ENCODE peak calls at places on chromosome 2, in eight cellular contexts. P, A, Z, C, U, I, N and M are unnamed samples.

GRCh38 chr2:46067501-46068292 is 229.5 kb upstream of the EPAS1 start:
- DNase-seq in I (no peak), C (no peak), N (peak), A (no peak), P (no peak), U (no peak), Z (peak), M (no peak)

GRCh38 chr2:63465633-63466032 is 122.6 kb downstream of the WDPCP start:
- DNase-seq in C (no peak), U (no peak), N (peak), Z (peak), P (no peak), I (no peak), A (no peak), M (no peak)

GRCh38 chr2:218465987-218466633 is 47.2 kb downstream of the VIL1 start:
- DNase-seq in P (no peak), C (peak), U (no peak), Z (peak), I (no peak), N (peak), A (no peak), M (no peak)

GRCh38 chr2:131030478-131030971 is 62.7 kb downstream of the FAM168B start:
- DNase-seq in A (peak), N (no peak), C (peak), P (no peak), U (peak), Z (no peak), I (no peak), M (no peak)

GRCh38 chr2:99867690-99868089 is 274.7 kb downstream of the AFF3 start:
- DNase-seq in A (no peak), Z (peak), C (no peak), I (no peak), N (peak), U (no peak), P (no peak), M (no peak)

GRCh38 chr2:211144078-211144477 is 587.7 kb downstream of the CPS1 start:
- DNase-seq in C (no peak), Z (peak), P (no peak), U (no peak), I (peak), A (no peak), N (peak), M (no peak)

GRCh38 chr2:116692988-116693387 is 1121.5 kb upstream of the DDX18 start:
- DNase-seq in Z (no peak), P (no peak), C (no peak), I (no peak), A (no peak), U (no peak), N (no peak), M (no peak)

GRCh38 chr2:9793156-9793917 is 49.9 kb upstream of the TAF1B start:
- DNase-seq in U (no peak), I (no peak), C (no peak), Z (no peak), P (no peak), A (peak), N (no peak), M (no peak)

GRCh38 chr2:222283634-222284033 is 15.2 kb downstream of the PAX3 start:
- DNase-seq in A (no peak), C (peak), N (no peak), U (no peak), I (no peak), Z (no peak), P (no peak), M (no peak)

GRCh38 chr2:216012830-216013079 is 596 bp downstream of the MREG start:
- DNase-seq in P (no peak), Z (no peak), C (no peak), N (no peak), A (no peak), I (no peak), U (no peak), M (no peak)
- H3K27ac ChIP-seq in P (no peak), Z (no peak), C (no peak), N (no peak), A (peak), I (peak), U (no peak), M (peak)

DNA sequence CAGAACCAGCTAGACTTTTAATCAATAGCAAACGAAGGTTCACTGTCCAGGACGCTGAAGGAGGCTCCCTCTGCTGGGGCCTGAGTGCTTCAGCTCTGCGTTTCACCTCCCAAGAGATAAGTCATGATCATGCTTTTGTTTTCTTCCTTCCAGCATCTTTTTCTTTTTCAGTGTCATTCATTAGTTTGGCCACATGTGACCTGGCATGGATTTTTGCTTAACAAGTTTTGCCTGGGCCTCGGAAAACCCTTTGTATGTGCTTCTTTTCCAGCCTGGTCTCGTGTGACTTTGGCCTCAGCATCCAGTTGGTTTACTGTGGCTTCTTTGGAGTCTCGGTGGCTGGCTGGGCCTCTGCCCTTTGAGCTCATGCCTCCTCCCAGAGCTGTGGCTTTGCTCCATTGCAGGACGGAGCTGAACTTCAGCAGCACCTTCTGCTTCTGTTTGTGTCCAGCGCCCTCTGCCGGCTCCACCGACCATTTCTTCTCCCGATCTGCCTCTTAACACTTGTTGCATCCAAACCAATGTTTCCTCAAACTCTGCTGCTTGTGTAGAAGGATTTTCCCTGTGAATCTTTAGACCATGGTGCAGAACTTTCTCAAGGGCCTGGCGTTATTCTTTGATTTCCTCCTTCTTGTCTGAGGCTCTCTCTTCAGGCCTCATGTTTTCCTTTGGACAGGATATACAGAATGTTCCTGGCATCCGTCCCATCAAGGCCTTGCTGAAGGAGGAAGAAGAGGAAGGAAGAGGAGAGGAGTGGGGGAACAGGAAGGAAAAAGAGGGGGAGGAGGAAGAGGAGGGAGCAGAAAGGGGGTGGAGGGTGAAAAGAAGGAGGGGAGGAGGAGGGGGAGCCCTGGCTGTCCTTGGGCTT is 23.6 kb upstream of the HES6 start:
- DNase-seq in A (peak), Z (peak), P (peak), N (peak), C (peak), I (peak), U (peak), M (peak)
- H3K4me3 ChIP-seq in A (no peak), Z (no peak), P (no peak), N (no peak), C (no peak), I (no peak), U (no peak), M (no peak)

GRCh38 chr2:226837334-226837733 is 1.5 kb downstream of the RHBDD1 start:
- DNase-seq in I (no peak), P (no peak), U (no peak), N (no peak), C (no peak), A (no peak), Z (no peak), M (no peak)
- H3K27ac ChIP-seq in I (peak), P (no peak), U (no peak), N (no peak), C (peak), A (peak), Z (no peak), M (peak)

DNA sequence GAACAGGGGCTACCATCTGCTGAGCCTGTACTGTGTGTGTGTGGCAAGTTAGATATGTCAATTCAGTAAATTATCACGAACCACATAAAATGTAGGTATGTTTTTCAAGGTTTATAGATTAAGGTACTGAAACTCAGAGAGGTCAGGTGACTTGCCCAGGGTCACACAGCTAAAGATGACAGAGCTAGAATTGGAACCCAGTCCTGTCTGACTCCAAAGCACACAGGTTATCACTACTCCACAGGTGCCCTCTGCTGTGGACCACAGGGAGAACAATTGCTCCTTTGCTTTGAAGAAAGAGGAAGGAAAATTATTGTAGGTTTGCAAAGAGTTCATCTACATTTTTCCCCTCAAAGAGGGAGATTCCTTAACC is 229.7 kb upstream of the AGAP1 start:
- DNase-seq in Z (no peak), P (no peak), N (no peak), U (no peak), I (peak), A (no peak), C (no peak), M (no peak)
- H3K4me3 ChIP-seq in Z (no peak), P (no peak), N (no peak), U (peak), I (peak), A (no peak), C (no peak), M (no peak)

DNA sequence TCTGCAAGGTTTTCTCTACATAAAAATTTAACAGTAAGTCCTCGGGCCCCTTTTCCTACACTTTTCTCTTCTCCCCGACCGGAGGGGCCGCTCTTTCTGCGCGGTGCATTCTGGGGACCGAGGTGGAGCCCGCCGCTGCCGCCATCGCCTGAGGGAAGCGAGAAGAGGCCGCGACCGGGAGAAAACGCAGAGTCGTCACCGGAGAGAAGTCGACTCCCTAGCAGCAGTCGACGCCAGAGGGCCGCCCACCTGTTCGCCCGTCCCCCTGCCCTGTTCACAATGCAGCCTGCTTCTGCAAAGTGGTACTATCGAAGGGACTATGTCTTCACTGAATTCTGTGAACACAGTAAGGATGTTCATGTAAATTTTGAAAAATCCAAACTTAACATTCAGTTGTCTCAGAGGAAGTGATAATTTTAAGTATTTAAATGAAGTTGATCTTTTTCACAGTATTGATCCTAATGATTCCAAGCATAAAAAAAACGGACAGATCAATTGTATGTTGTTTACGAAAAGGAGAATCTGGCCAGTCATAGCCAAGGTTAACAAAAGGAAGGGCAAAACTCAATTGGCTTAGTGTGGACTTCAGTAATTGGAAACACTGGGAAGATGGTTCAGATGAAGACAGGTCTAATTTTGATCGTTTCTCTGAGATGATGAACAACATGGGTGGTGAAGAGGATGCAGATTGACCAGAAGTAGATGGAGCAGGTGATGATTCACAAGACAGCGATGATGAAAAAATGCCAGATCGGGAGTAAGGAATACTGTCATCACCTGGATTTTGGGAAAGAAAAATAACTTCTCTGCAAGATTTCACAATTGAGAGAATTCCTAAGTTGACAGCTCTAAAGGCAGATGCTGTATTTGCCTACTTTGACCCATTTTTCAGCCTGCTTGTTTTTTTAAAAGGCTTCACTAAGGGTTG is 55.8 kb downstream of the ASXL2 start:
- DNase-seq in I (no peak), U (no peak), C (no peak), N (peak), A (no peak), P (peak), Z (peak), M (peak)
- H3K27ac ChIP-seq in I (no peak), U (no peak), C (no peak), N (no peak), A (peak), P (no peak), Z (no peak), M (peak)

DNA sequence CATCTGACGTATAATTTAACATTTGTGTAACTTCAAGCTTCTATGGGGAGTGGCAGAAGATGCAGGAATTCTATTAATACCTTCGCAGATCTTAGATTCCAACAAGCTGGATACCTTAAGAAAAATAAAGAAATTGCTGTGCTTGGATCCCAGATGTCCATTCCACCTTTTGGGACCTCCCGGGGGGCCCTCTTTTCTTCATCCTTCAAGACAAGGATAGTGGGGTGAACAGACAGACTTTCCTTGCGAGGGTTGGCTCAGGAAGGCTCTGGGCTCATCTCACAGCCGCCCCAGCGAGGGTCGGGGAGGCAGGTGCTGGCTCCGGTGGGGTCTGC is 509 bp upstream of the RNF144A start:
- DNase-seq in C (no peak), A (no peak), I (no peak), U (no peak), P (no peak), Z (no peak), N (no peak), M (no peak)
- H3K4me3 ChIP-seq in C (no peak), A (no peak), I (no peak), U (peak), P (peak), Z (peak), N (no peak), M (no peak)

DNA sequence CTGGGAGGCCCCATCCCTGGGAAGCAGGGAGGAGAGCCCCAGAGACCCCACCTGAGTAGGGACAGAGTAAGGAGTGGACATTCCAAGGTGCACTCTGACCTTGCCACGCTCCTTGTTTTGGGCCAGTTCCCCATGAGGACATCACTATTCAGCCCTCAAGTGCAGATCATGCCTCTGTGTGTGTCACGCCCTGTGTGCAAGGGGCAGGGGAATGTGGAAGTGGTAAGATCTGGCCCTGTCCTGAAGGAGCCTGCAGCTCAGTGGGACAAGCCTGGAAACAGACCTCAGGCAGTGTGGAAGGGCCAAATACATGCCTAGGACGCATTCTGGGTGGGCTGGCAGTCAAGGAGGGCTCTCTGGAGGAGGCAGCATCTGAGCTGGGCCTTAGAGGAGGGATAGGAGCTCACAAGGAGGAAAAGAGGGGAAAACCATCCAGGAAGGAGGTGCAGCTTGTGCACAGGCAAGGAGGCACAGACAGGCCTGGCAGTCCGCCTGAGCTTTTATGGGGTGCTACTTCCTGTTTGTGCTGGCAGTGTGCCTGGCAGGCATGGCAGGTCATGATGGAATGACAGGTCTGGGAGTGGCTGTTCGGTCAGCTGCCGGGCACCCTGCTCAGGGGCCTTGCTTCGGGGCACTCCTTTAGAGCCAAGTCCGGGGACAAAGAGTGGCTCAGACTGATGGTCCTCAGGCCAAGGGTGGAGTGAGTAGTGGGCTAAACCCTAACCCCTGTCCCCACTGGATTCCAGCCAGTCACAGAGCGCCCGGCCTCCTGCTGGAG is 3.3 kb downstream of the KLHL30 start:
- DNase-seq in C (no peak), P (no peak), I (peak), Z (no peak), N (no peak), A (peak), U (no peak), M (no peak)
- H3K27ac ChIP-seq in C (no peak), P (peak), I (peak), Z (no peak), N (no peak), A (no peak), U (no peak), M (no peak)

GRCh38 chr2:109318150-109318948 is 189.3 kb downstream of the SH3RF3 start:
- DNase-seq in A (peak), Z (peak), C (no peak), P (peak), U (peak), N (peak), I (no peak), M (no peak)
- H3K4me3 ChIP-seq in A (no peak), Z (no peak), C (no peak), P (peak), U (peak), N (peak), I (no peak), M (no peak)

GRCh38 chr2:26915316-26915715 is 55.1 kb upstream of the MAPRE3 start:
- DNase-seq in Z (no peak), U (no peak), P (no peak), A (no peak), N (no peak), I (no peak), C (no peak), M (no peak)

GRCh38 chr2:26914286-26914962 is 56.0 kb upstream of the MAPRE3 start:
- DNase-seq in P (no peak), U (no peak), C (peak), Z (no peak), N (no peak), A (no peak), I (no peak), M (no peak)

GRCh38 chr2:26914963-26915310 is 55.5 kb upstream of the MAPRE3 start:
- DNase-seq in I (no peak), P (no peak), Z (no peak), A (no peak), N (no peak), U (no peak), C (no peak), M (no peak)

GRCh38 chr2:26911911-26912861 is 58.3 kb upstream of the MAPRE3 start:
- DNase-seq in C (peak), Z (no peak), N (peak), I (no peak), P (no peak), U (no peak), A (no peak), M (no peak)

DNA sequence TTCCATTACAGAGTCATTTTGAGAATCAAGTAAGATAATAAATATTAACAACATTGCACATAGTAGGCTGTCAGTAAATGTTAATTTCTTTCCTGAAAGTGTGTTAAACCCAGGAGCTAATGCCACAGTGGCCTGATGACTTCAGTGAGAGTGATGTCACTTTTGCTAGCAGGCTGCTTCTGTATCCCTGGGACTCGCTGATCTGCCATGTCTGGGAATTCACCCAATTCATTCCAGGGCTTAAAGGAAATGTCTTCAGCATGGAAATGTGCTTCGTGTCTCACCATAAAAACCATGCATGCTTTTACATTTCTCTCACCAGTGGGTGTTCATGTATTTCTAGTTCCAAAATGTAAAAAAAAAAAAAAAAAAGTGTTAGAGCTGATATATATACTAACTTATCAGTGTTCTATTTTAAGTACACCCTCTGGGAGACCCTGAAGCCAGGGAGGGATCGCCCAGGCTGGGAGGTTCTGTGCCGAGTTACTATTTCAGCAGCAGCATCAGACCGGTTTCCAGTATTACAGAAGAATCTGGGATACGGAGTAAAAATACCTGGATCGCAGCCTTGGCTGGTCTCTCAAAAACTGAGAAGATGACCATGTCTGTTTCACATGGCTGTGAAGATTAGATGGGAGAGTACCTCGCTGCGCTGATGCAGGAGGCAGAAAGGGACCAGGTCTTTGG is 56.7 kb upstream of the MAPRE3 start:
- DNase-seq in N (peak), Z (peak), U (no peak), A (no peak), C (peak), I (no peak), P (no peak), M (no peak)
- H3K27ac ChIP-seq in N (no peak), Z (no peak), U (no peak), A (no peak), C (peak), I (no peak), P (peak), M (no peak)

GRCh38 chr2:172086349-172087190 is 1.3 kb downstream of the DLX1 start:
- DNase-seq in Z (no peak), C (peak), I (no peak), U (no peak), N (no peak), A (no peak), P (no peak), M (peak)
- H3K4me3 ChIP-seq in Z (no peak), C (no peak), I (no peak), U (peak), N (no peak), A (no peak), P (peak), M (peak)